ENCODE peak calls at places on chromosomes 2 and 18, in nine cellular contexts. One of them, this sample, is unnamed.

GRCh38 chr2:136764397-136765255 is 719 bp upstream of the THSD7B start:
- DNase-seq in K562: no peak
- DNase-seq in breast epithelium: no peak
- DNase-seq in upper lobe of left lung: peak
- DNase-seq in right lobe of liver: no peak
- DNase-seq in prostate gland: peak
- DNase-seq in adrenal gland: no peak
- DNase-seq in thyroid gland: no peak
- DNase-seq in A549: no peak
- DNase-seq in this sample: no peak

GRCh38 chr18:42614619-42615293 is 500.7 kb downstream of the RIT2 start:
- DNase-seq in K562: no peak
- DNase-seq in breast epithelium: no peak
- DNase-seq in upper lobe of left lung: no peak
- DNase-seq in right lobe of liver: no peak
- DNase-seq in prostate gland: no peak
- DNase-seq in adrenal gland: peak
- DNase-seq in thyroid gland: no peak
- DNase-seq in A549: no peak
- DNase-seq in this sample: no peak

GRCh38 chr2:188512456-188512855 is 220.8 kb downstream of the GULP1 start:
- DNase-seq in K562: peak
- DNase-seq in breast epithelium: no peak
- DNase-seq in upper lobe of left lung: no peak
- DNase-seq in right lobe of liver: no peak
- DNase-seq in prostate gland: no peak
- DNase-seq in adrenal gland: no peak
- DNase-seq in thyroid gland: no peak
- DNase-seq in A549: peak
- DNase-seq in this sample: no peak

GRCh38 chr2:119732451-119733164 is 27.1 kb upstream of the PTPN4 start:
- DNase-seq in K562: no peak
- DNase-seq in breast epithelium: no peak
- DNase-seq in upper lobe of left lung: no peak
- DNase-seq in right lobe of liver: no peak
- DNase-seq in prostate gland: no peak
- DNase-seq in adrenal gland: peak
- DNase-seq in thyroid gland: peak
- DNase-seq in A549: no peak
- DNase-seq in this sample: no peak

GRCh38 chr18:32072321-32072720 is 19.4 kb upstream of the RNF138 start:
- DNase-seq in K562: peak
- DNase-seq in breast epithelium: no peak
- DNase-seq in upper lobe of left lung: no peak
- DNase-seq in right lobe of liver: no peak
- DNase-seq in prostate gland: no peak
- DNase-seq in adrenal gland: no peak
- DNase-seq in thyroid gland: no peak
- DNase-seq in A549: no peak
- DNase-seq in this sample: no peak

GRCh38 chr2:241381872-241382271 is 25.8 kb downstream of the FARP2 start:
- DNase-seq in K562: no peak
- DNase-seq in breast epithelium: no peak
- DNase-seq in upper lobe of left lung: no peak
- DNase-seq in right lobe of liver: no peak
- DNase-seq in prostate gland: no peak
- DNase-seq in adrenal gland: no peak
- DNase-seq in thyroid gland: no peak
- DNase-seq in A549: no peak
- DNase-seq in this sample: no peak

GRCh38 chr2:60794271-60794863 is 38.3 kb downstream of the PAPOLG start:
- DNase-seq in K562: peak
- DNase-seq in breast epithelium: no peak
- DNase-seq in upper lobe of left lung: no peak
- DNase-seq in right lobe of liver: no peak
- DNase-seq in prostate gland: no peak
- DNase-seq in adrenal gland: no peak
- DNase-seq in thyroid gland: no peak
- DNase-seq in A549: peak
- DNase-seq in this sample: no peak

GRCh38 chr2:118417417-118418125 is 329.3 kb downstream of the INSIG2 start:
- DNase-seq in K562: no peak
- DNase-seq in breast epithelium: no peak
- DNase-seq in upper lobe of left lung: no peak
- DNase-seq in right lobe of liver: no peak
- DNase-seq in prostate gland: no peak
- DNase-seq in adrenal gland: no peak
- DNase-seq in thyroid gland: no peak
- DNase-seq in A549: no peak
- DNase-seq in this sample: no peak

GRCh38 chr2:22901471-22901870 is 483.5 kb upstream of the KLHL29 start:
- DNase-seq in K562: no peak
- DNase-seq in breast epithelium: no peak
- DNase-seq in upper lobe of left lung: no peak
- DNase-seq in right lobe of liver: no peak
- DNase-seq in prostate gland: peak
- DNase-seq in adrenal gland: no peak
- DNase-seq in thyroid gland: no peak
- DNase-seq in A549: no peak
- DNase-seq in this sample: no peak

GRCh38 chr2:165057931-165058330 is 102.6 kb upstream of the SLC38A11 start:
- DNase-seq in K562: no peak
- DNase-seq in breast epithelium: no peak
- DNase-seq in upper lobe of left lung: no peak
- DNase-seq in right lobe of liver: no peak
- DNase-seq in prostate gland: no peak
- DNase-seq in adrenal gland: no peak
- DNase-seq in thyroid gland: no peak
- DNase-seq in A549: no peak
- DNase-seq in this sample: no peak

GRCh38 chr2:128500136-128500800 is 181.6 kb upstream of the HS6ST1 start:
- DNase-seq in K562: no peak
- DNase-seq in breast epithelium: no peak
- DNase-seq in upper lobe of left lung: no peak
- DNase-seq in right lobe of liver: no peak
- DNase-seq in prostate gland: no peak
- DNase-seq in adrenal gland: peak
- DNase-seq in thyroid gland: no peak
- DNase-seq in A549: no peak
- DNase-seq in this sample: no peak

DNA sequence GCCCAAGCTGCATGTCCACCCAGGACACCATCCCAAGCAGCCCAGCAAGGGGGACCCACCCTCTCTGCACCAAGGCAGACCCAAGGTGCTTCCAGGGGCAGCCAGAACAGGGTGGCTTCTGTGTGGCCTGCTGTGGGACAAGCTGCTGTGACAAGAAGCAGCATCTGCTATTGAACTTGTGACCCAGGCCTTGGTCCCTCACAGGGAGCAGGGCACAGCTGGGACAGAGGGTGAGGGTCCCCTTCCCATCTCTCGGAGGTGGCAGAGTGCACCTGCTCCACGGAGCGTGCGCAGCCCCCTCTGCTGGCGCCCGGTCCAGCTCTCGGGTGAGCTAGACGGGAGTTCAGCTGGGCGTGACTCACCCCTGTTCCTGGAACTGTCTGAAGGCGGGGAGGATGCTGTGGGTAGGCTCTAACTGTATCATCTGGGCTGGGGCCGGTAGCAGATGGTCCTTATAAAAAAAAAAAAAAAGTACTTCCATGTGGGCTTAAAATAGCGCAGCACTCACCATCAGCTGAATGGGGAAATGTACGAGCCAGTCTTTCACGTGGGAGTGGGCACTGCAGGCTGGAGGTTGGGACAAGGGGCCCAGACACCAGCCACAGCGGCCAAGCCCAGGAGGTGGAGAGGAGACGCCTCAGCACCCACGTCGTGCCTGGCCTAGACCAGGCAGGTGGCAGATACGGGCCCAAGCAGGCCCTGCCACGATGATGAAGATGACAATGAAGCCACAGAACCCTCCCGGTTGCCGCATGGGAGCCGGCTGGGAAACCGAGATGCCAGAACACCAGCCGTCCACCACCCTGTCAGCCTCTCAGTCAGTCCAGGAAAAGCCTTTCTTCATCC is 136.8 kb upstream of the ID2 start:
- DNase-seq in K562: peak
- DNase-seq in breast epithelium: peak
- DNase-seq in upper lobe of left lung: peak
- DNase-seq in right lobe of liver: no peak
- DNase-seq in prostate gland: no peak
- DNase-seq in adrenal gland: peak
- DNase-seq in thyroid gland: peak
- DNase-seq in A549: peak
- DNase-seq in this sample: peak
- TF ChIP-seq POLR2A in K562: no peak
- TF ChIP-seq POLR2A in breast epithelium: no peak
- TF ChIP-seq POLR2A in upper lobe of left lung: no peak
- TF ChIP-seq POLR2A in right lobe of liver: no peak
- TF ChIP-seq POLR2A in prostate gland: no peak
- TF ChIP-seq POLR2A in adrenal gland: no peak
- TF ChIP-seq POLR2A in thyroid gland: no peak
- TF ChIP-seq POLR2A in A549: no peak
- TF ChIP-seq POLR2A in this sample: no peak

GRCh38 chr2:11498126-11498473 is 32.1 kb upstream of the E2F6 start:
- DNase-seq in K562: no peak
- DNase-seq in breast epithelium: no peak
- DNase-seq in upper lobe of left lung: no peak
- DNase-seq in right lobe of liver: no peak
- DNase-seq in prostate gland: no peak
- DNase-seq in adrenal gland: no peak
- DNase-seq in thyroid gland: no peak
- DNase-seq in A549: no peak
- DNase-seq in this sample: no peak
- H3K27ac ChIP-seq in K562: no peak
- H3K27ac ChIP-seq in breast epithelium: peak
- H3K27ac ChIP-seq in upper lobe of left lung: no peak
- H3K27ac ChIP-seq in right lobe of liver: no peak
- H3K27ac ChIP-seq in prostate gland: no peak
- H3K27ac ChIP-seq in adrenal gland: no peak
- H3K27ac ChIP-seq in thyroid gland: no peak
- H3K27ac ChIP-seq in A549: no peak
- H3K27ac ChIP-seq in this sample: peak

GRCh38 chr2:130727286-130727924 is 1.5 kb upstream of the GPR148 start:
- DNase-seq in K562: peak
- DNase-seq in breast epithelium: peak
- DNase-seq in upper lobe of left lung: peak
- DNase-seq in right lobe of liver: peak
- DNase-seq in prostate gland: peak
- DNase-seq in adrenal gland: peak
- DNase-seq in thyroid gland: peak
- DNase-seq in A549: peak
- DNase-seq in this sample: peak
- TF ChIP-seq POLR2A in K562: peak
- TF ChIP-seq POLR2A in breast epithelium: no peak
- TF ChIP-seq POLR2A in upper lobe of left lung: no peak
- TF ChIP-seq POLR2A in right lobe of liver: no peak
- TF ChIP-seq POLR2A in prostate gland: no peak
- TF ChIP-seq POLR2A in adrenal gland: peak
- TF ChIP-seq POLR2A in thyroid gland: peak
- TF ChIP-seq POLR2A in A549: peak
- TF ChIP-seq POLR2A in this sample: no peak

DNA sequence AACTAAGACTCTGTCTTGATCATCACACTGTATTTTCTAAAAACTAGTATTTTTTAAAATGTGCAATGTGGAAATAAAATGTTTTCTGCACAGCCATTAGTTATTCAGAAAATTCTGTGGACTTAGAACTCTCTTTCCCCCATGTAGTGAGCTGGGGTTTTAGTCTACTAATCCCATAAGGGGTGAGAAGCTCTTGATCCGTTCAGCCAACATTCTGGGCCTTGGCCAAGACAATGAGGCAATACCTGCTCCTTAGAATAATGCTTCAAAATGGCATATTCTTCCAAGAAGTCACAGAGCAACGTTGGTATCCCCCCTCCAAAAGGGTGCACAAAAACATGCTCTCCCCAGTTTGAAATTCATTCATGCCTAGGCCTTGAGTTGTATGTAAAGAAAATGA is 4.0 kb downstream of the REEP1 start:
- DNase-seq in K562: no peak
- DNase-seq in breast epithelium: no peak
- DNase-seq in upper lobe of left lung: no peak
- DNase-seq in right lobe of liver: no peak
- DNase-seq in prostate gland: no peak
- DNase-seq in adrenal gland: peak
- DNase-seq in thyroid gland: peak
- DNase-seq in A549: no peak
- DNase-seq in this sample: no peak
- H3K27ac ChIP-seq in K562: no peak
- H3K27ac ChIP-seq in breast epithelium: no peak
- H3K27ac ChIP-seq in upper lobe of left lung: no peak
- H3K27ac ChIP-seq in right lobe of liver: no peak
- H3K27ac ChIP-seq in prostate gland: no peak
- H3K27ac ChIP-seq in adrenal gland: no peak
- H3K27ac ChIP-seq in thyroid gland: no peak
- H3K27ac ChIP-seq in A549: no peak
- H3K27ac ChIP-seq in this sample: no peak